ENCODE peak calls at places on chromosomes 13 and 19, in eight cellular contexts. W is ascending aorta, F is DND-41, V is HepG2, C is lower lobe of right lung, E is astrocyte, D is right atrium auricular region, M is tibial nerve. K is an unnamed sample. For H3K4me1, the result is how much of the 10 kb centered on the place peaks cover.

GRCh38 chr13:67736646-67737420 is 506.7 kb upstream of the PCDH9 start:
- DNase-seq in W (no peak), E (peak), D (no peak), C (no peak), M (no peak), V (peak), F (no peak), K (no peak)

GRCh38 chr19:9149976-9150375 is 9.8 kb downstream of the ZNF317 start:
- DNase-seq in V (no peak), C (no peak), W (no peak), E (no peak), D (no peak), M (no peak), F (no peak), K (no peak)

GRCh38 chr19:50257141-50257540 is 53.7 kb downstream of the MYH14 start:
- DNase-seq in D (no peak), F (no peak), C (no peak), W (no peak), V (no peak), E (no peak), M (no peak), K (no peak)

GRCh38 chr13:41418027-41418426 is 39.3 kb upstream of the RGCC start:
- DNase-seq in C (no peak), V (no peak), D (no peak), E (peak), F (no peak), M (no peak), W (no peak), K (no peak)

GRCh38 chr19:18488838-18489626 is 32.8 kb downstream of the ELL start:
- DNase-seq in C (no peak), D (no peak), F (no peak), E (no peak), V (peak), W (no peak), M (no peak), K (no peak)

GRCh38 chr13:71320452-71320851 is 546.6 kb downstream of the DACH1 start:
- DNase-seq in V (peak), C (no peak), E (no peak), F (peak), D (no peak), W (no peak), M (no peak), K (no peak)

GRCh38 chr13:33918199-33918932 is 100.4 kb downstream of the RFC3 start:
- DNase-seq in W (no peak), V (no peak), D (no peak), E (peak), M (no peak), C (no peak), F (no peak), K (no peak)

GRCh38 chr19:7718668-7719067 is 13.2 kb downstream of the CLEC4G start:
- DNase-seq in M (no peak), D (no peak), V (no peak), C (no peak), F (no peak), E (no peak), W (no peak), K (no peak)

GRCh38 chr19:7771072-7771471 is 8.0 kb downstream of the CLEC4M start:
- DNase-seq in E (no peak), C (no peak), W (no peak), M (no peak), V (no peak), D (no peak), F (no peak), K (no peak)

GRCh38 chr19:4986056-4986455 is 17.1 kb downstream of the KDM4B start:
- DNase-seq in W (no peak), C (no peak), V (no peak), F (no peak), M (no peak), E (no peak), D (no peak), K (no peak)

GRCh38 chr19:28292822-28293500 is 920.0 kb downstream of the UQCRFS1 start:
- DNase-seq in C (no peak), V (no peak), E (no peak), F (no peak), W (no peak), D (no peak), M (no peak), K (no peak)

GRCh38 chr19:30670011-30670329 is 297.8 kb downstream of the ZNF536 start:
- DNase-seq in E (no peak), W (no peak), D (no peak), V (no peak), M (no peak), F (no peak), C (no peak), K (no peak)

GRCh38 chr13:65746522-65746921 is 1483.6 kb downstream of the PCDH9 start:
- DNase-seq in D (no peak), W (no peak), V (no peak), M (no peak), E (no peak), F (no peak), C (no peak), K (no peak)

GRCh38 chr19:34960940-34961679 is 2.9 kb downstream of the ZNF792 start:
- DNase-seq in C (no peak), E (no peak), V (no peak), W (no peak), D (no peak), M (no peak), F (no peak), K (no peak)

GRCh38 chr19:53037101-53038097 is 7.1 kb upstream of the ERVV-2 start:
- DNase-seq in C (peak), W (no peak), V (no peak), E (peak), M (no peak), D (no peak), F (no peak), K (no peak)

GRCh38 chr19:55165952-55166529 is 372 bp downstream of the DNAAF3 start:
- DNase-seq in E (peak), W (peak), M (no peak), C (no peak), F (peak), D (peak), V (peak), K (no peak)

GRCh38 chr13:80342541-80343371 is 1.8 kb upstream of the SPRY2 start:
- DNase-seq in M (peak), W (peak), D (peak), E (peak), F (peak), V (peak), C (peak), K (peak)

GRCh38 chr13:38582133-38582532 is 104.7 kb upstream of the FREM2 start:
- DNase-seq in V (peak), D (no peak), F (peak), E (peak), C (no peak), W (no peak), M (no peak), K (no peak)

GRCh38 chr13:66937423-66937822 is 292.7 kb downstream of the PCDH9 start:
- DNase-seq in E (no peak), V (no peak), W (no peak), D (no peak), C (no peak), M (no peak), F (no peak), K (no peak)

GRCh38 chr13:31767175-31767900 is 28.0 kb downstream of the RXFP2 start:
- DNase-seq in F (no peak), D (no peak), M (no peak), V (no peak), E (peak), C (no peak), W (peak), K (no peak)

GRCh38 chr13:72495681-72496080 is 231.7 kb downstream of the MZT1 start:
- DNase-seq in M (no peak), D (no peak), C (no peak), V (no peak), E (no peak), F (no peak), W (no peak), K (no peak)

GRCh38 chr13:40132249-40132648 is 476.8 kb downstream of the COG6 start:
- DNase-seq in M (no peak), V (no peak), D (no peak), C (no peak), W (no peak), E (no peak), F (no peak), K (no peak)

GRCh38 chr13:95813139-95813538 is 136.2 kb downstream of the DNAJC3 start:
- DNase-seq in V (no peak), E (no peak), M (no peak), W (no peak), C (no peak), D (no peak), F (no peak), K (no peak)

GRCh38 chr19:29587518-29587986 is 18.5 kb upstream of the POP4 start:
- DNase-seq in F (peak), M (no peak), E (no peak), D (no peak), W (peak), C (no peak), V (no peak), K (peak)

GRCh38 chr19:4386038-4386782 is 14.1 kb downstream of the SH3GL1 start:
- DNase-seq in D (no peak), C (no peak), M (no peak), W (no peak), E (no peak), V (no peak), F (no peak), K (no peak)

GRCh38 chr13:101795460-101795859 is 343.0 kb downstream of the ITGBL1 start:
- DNase-seq in M (no peak), W (no peak), V (no peak), E (no peak), C (no peak), F (no peak), D (no peak), K (no peak)

GRCh38 chr13:33994198-33994597 is 176.2 kb downstream of the RFC3 start:
- DNase-seq in C (no peak), M (no peak), V (no peak), D (no peak), F (no peak), E (no peak), W (no peak), K (no peak)

DNA sequence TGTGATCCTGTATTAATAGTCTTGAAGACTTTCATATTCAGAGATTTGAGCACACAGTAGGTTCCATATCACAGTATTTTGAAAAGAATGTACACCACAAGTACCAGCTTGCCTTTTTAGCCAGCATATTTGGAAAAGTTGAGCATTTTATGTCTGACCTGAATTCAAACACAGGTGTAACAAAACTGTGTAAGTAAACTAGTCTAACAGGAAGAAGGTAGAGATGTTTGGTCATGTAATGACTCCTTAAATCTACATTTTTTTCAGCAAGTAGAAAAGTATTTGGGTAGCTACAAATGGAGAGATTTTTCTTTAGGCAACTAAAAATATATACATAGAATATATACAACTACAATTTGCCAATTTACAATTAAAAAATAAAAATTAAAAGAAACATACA is 7.6 kb downstream of the ARHGAP35 start:
- DNase-seq in V (no peak), D (no peak), C (no peak), M (no peak), F (no peak), E (no peak), W (no peak), K (no peak)
- H3K4me1 ChIP-seq in V (half or more), D (half or more), C (half or more), M (half or more), F (under half), E (under half), W (under half), K (half or more)

DNA sequence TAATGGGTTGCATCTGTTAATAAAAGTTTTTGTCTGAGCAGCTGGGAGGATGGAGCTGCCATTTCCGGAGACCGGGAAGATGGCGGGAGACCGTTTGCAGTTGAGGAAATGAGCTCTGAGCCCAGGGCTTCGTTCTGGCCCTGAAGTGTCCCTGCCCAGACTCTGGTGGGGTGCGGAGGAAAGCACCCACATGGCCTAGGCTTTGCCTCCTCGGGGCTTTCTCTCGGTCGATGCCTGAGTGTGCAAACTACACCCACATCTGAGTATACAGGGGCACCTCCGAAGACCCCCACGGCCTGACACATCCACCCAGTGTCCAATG is 15.6 kb upstream of the NANOS3 start:
- DNase-seq in V (no peak), D (no peak), E (no peak), F (no peak), C (no peak), M (no peak), W (no peak), K (no peak)
- H3K4me3 ChIP-seq in V (no peak), D (peak), E (peak), F (no peak), C (peak), M (peak), W (peak), K (no peak)

GRCh38 chr19:2053601-2054389 is 2.8 kb upstream of the MKNK2 start:
- DNase-seq in M (no peak), V (no peak), E (no peak), F (no peak), W (no peak), D (peak), C (peak), K (peak)
- H3K27ac ChIP-seq in M (peak), V (no peak), E (no peak), F (no peak), W (no peak), D (peak), C (peak), K (no peak)

GRCh38 chr19:12597594-12597993 is 13.0 kb downstream of the ZNF490 start:
- DNase-seq in F (no peak), W (no peak), D (no peak), C (no peak), V (no peak), E (no peak), M (no peak), K (no peak)
- H3K4me1 ChIP-seq in F (under half), W (under half), D (under half), C (under half), V (under half), E (under half), M (under half), K (under half)

GRCh38 chr13:46386996-46387851 is at the start of gene RUBCNL:
- DNase-seq in C (peak), W (no peak), E (no peak), F (peak), M (no peak), V (no peak), D (no peak), K (no peak)

GRCh38 chr13:46389985-46390384 is 2.9 kb upstream of the RUBCNL start:
- DNase-seq in V (peak), F (peak), E (no peak), C (peak), D (no peak), M (peak), W (no peak), K (peak)

GRCh38 chr13:46388308-46388707 is 1.3 kb upstream of the RUBCNL start:
- DNase-seq in W (no peak), F (no peak), V (no peak), D (no peak), M (no peak), C (no peak), E (no peak), K (no peak)

GRCh38 chr13:46388846-46389245 is 1.8 kb upstream of the RUBCNL start:
- DNase-seq in E (no peak), D (no peak), V (no peak), W (no peak), M (no peak), C (no peak), F (no peak), K (no peak)

GRCh38 chr13:46389457-46389856 is 2.4 kb upstream of the RUBCNL start:
- DNase-seq in M (no peak), C (no peak), V (no peak), F (no peak), E (no peak), D (no peak), W (no peak), K (no peak)
- H3K4me3 ChIP-seq in M (no peak), C (no peak), V (no peak), F (no peak), E (no peak), D (no peak), W (no peak), K (no peak)

GRCh38 chr19:6587998-6588507 is 2.9 kb downstream of the CD70 start:
- DNase-seq in F (no peak), D (no peak), E (no peak), C (no peak), W (no peak), M (no peak), V (no peak), K (no peak)

GRCh38 chr19:6587093-6587820 is 3.7 kb downstream of the CD70 start:
- DNase-seq in V (no peak), F (no peak), C (no peak), E (no peak), D (no peak), W (no peak), M (no peak), K (no peak)

GRCh38 chr19:6588508-6589345 is 2.2 kb downstream of the CD70 start:
- DNase-seq in M (no peak), C (no peak), D (no peak), W (no peak), E (no peak), V (no peak), F (no peak), K (no peak)

GRCh38 chr19:6590458-6591319 is at the start of gene CD70:
- DNase-seq in M (no peak), W (no peak), E (no peak), D (no peak), C (no peak), F (peak), V (no peak), K (peak)

DNA sequence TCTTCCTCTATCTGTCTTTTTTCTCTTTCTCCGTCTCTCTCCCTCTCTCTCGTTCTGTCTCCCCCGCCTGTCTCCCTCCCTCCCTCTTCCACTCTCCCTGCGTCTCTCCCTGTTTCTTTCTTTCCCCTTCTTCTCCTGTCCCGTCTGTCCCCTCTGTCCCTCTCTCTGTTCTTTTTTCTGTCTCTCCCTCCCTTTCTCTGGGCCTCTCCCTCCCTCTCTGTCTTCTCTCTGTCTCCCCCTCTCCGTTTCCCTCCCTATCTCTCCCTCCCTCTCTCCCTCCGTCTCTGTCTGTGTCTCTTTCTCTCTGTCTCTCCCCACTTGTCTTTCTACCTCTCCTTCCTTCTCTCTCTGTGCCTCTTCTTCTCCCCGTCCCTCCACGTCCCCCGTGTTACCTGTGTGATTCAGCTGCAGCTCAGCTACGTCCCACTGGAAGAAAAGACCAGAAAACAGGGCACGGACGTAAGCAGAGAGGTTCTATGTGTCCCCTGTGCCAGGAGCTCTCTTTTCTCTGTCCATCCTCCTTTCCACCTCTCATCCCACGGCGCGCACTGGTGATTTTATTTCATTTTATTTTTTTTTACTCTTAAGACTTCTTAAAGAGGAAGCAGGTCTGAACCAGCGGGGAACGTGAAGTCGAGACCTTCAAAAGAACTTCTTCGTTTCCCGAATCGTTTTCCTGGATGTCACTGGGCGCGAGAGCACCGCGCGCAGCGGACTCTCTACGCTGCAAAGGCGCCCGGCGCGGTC is 1.1 kb downstream of the CD70 start:
- DNase-seq in W (no peak), F (no peak), E (no peak), M (no peak), D (no peak), C (no peak), V (no peak), K (no peak)
- H3K27ac ChIP-seq in W (no peak), F (peak), E (no peak), M (peak), D (no peak), C (no peak), V (no peak), K (no peak)